ENCODE peak calls at places on chromosome 19, in eight cellular contexts. P, E, X, I, K, M, Q and W are unnamed samples.

GRCh38 chr19:19236173-19236572 is 24.4 kb downstream of the NCAN start:
- DNase-seq in E (no peak), I (no peak), Q (no peak), X (no peak), P (no peak), M (no peak), K (no peak), W (no peak)

GRCh38 chr19:7789447-7789846 is 26.4 kb downstream of the CLEC4M start:
- DNase-seq in X (no peak), K (no peak), P (no peak), M (no peak), I (peak), E (no peak), Q (no peak), W (no peak)

GRCh38 chr19:52248256-52248655 is 21.1 kb upstream of the ZNF766 start:
- DNase-seq in K (peak), M (no peak), P (peak), I (no peak), X (peak), E (peak), Q (peak), W (peak)

GRCh38 chr19:38685666-38686529 is 38.4 kb downstream of the ACTN4 start:
- DNase-seq in X (peak), Q (no peak), I (no peak), M (no peak), K (no peak), P (peak), E (peak), W (peak)

GRCh38 chr19:4326837-4327251 is 11.8 kb downstream of the STAP2 start:
- DNase-seq in K (no peak), Q (peak), P (no peak), X (no peak), E (no peak), I (no peak), M (no peak), W (no peak)

GRCh38 chr19:42114412-42114811 is 17.8 kb downstream of the POU2F2 start:
- DNase-seq in M (no peak), X (no peak), P (peak), Q (no peak), I (no peak), E (no peak), K (peak), W (no peak)

GRCh38 chr19:5369962-5370367 is 29.4 kb upstream of the PTPRS start:
- DNase-seq in P (peak), Q (no peak), M (no peak), K (no peak), X (no peak), I (peak), E (peak), W (peak)

GRCh38 chr19:43634877-43635560 is 4.6 kb downstream of the CADM4 start:
- DNase-seq in P (no peak), K (no peak), Q (peak), I (no peak), X (no peak), E (no peak), M (no peak), W (peak)

GRCh38 chr19:6519289-6519688 is 11.5 kb upstream of the TNFSF9 start:
- DNase-seq in K (no peak), X (peak), Q (no peak), I (no peak), P (no peak), E (peak), M (peak), W (peak)

GRCh38 chr19:56837492-56837891 is 3.0 kb downstream of the PEG3 start:
- DNase-seq in I (peak), K (no peak), E (peak), P (peak), M (no peak), X (no peak), Q (peak), W (peak)

GRCh38 chr19:33498391-33499000 is 23.1 kb downstream of the PEPD start:
- DNase-seq in X (no peak), E (no peak), M (no peak), K (no peak), I (no peak), Q (no peak), P (no peak), W (no peak)

GRCh38 chr19:47280183-47280797 is 5.6 kb downstream of the INAFM1 start:
- DNase-seq in I (no peak), X (no peak), M (no peak), Q (no peak), E (peak), P (peak), K (peak), W (peak)

GRCh38 chr19:17021793-17022590 is 4.6 kb downstream of the CPAMD8 start:
- DNase-seq in K (no peak), P (no peak), M (no peak), Q (no peak), X (peak), I (no peak), E (peak), W (peak)

GRCh38 chr19:29812881-29813275 is 1.1 kb downstream of the CCNE1 start:
- DNase-seq in E (no peak), K (no peak), I (no peak), M (no peak), Q (no peak), X (no peak), P (no peak), W (no peak)

GRCh38 chr19:29809795-29810503 is 1.8 kb upstream of the CCNE1 start:
- DNase-seq in E (no peak), Q (no peak), I (no peak), X (no peak), P (no peak), M (no peak), K (no peak), W (no peak)

GRCh38 chr19:29812080-29812880 is 489 bp downstream of the CCNE1 start:
- DNase-seq in P (peak), Q (peak), E (no peak), I (no peak), K (no peak), M (no peak), X (no peak), W (no peak)

GRCh38 chr19:29811125-29812079 is at the start of gene CCNE1:
- DNase-seq in K (peak), E (peak), P (peak), Q (peak), M (peak), I (peak), X (peak), W (peak)

DNA sequence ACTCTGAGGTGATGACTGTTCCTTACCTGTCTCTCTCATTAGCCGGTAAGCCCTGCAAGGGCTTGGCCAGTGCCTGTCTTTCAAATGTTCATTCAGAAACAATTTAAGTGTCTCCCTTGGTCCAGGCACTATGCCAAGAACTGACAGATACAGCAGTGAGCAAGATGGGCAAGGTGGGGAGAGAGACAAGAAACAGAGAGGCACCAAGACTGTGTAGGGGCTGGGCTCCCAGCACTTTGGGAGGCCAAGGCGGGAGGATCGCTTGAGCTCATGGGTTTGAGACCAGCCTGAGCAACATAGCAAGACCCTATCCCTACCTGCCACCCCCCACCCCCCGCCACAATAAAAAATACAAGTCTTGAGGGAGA is 1.3 kb upstream of the CCNE1 start:
- DNase-seq in K (no peak), M (no peak), X (peak), P (peak), E (peak), Q (peak), I (no peak), W (no peak)
- H3K4me3 ChIP-seq in K (no peak), M (no peak), X (no peak), P (no peak), E (no peak), Q (no peak), I (no peak), W (no peak)

DNA sequence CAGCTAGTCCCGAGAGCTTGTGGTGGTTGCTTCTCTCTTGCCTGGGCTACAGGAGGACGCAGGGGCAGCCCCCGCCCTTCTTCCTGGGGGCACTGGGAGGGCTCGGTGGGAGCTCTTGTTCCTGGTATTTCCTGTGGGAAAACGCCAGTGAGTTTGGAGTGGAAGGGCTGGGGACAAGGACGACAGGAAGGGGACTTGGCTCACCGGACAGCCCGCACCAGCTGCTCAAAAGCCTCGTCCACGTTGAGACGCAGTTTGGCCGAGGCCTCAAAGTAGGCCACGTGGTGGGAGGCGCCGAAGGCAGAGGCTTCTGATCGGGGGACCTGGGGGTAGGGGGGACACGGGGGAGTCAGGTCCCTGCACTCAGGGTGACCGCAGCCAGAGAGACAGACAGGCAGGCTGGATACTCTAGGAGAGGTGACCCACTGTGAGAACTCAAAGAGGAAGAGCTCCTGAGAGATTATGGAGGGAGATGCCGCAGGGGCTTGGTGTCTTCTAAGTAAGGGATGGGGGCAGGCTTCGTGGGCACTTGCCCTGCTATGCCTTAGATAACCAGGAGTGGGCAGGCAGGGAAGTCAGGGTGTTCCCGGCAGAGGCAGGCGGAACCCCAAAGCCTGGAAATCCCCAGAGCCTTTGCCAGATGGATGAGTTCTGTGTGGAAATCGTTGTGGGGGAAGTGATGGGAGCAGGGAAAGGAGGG is 4.3 kb downstream of the RRAS start:
- DNase-seq in P (peak), E (no peak), Q (no peak), K (no peak), I (no peak), X (peak), M (no peak), W (no peak)
- TF ChIP-seq CTCF in P (no peak), E (no peak), Q (no peak), K (no peak), I (no peak), X (peak), M (peak), W (peak)

GRCh38 chr19:48842744-48843162 is 6.5 kb upstream of the HSD17B14 start:
- DNase-seq in X (peak), K (peak), P (peak), E (peak), I (no peak), Q (peak), M (no peak), W (peak)

GRCh38 chr19:48837586-48838191 is 1.4 kb upstream of the HSD17B14 start:
- DNase-seq in E (no peak), X (no peak), M (no peak), K (no peak), Q (no peak), P (no peak), I (no peak), W (no peak)

GRCh38 chr19:48841571-48841970 is 5.3 kb upstream of the HSD17B14 start:
- DNase-seq in K (no peak), M (no peak), I (no peak), E (no peak), Q (no peak), P (no peak), X (no peak), W (no peak)

GRCh38 chr19:48844472-48844871 is 8.2 kb upstream of the HSD17B14 start:
- DNase-seq in P (no peak), I (no peak), X (peak), K (no peak), M (peak), Q (no peak), E (peak), W (peak)

DNA sequence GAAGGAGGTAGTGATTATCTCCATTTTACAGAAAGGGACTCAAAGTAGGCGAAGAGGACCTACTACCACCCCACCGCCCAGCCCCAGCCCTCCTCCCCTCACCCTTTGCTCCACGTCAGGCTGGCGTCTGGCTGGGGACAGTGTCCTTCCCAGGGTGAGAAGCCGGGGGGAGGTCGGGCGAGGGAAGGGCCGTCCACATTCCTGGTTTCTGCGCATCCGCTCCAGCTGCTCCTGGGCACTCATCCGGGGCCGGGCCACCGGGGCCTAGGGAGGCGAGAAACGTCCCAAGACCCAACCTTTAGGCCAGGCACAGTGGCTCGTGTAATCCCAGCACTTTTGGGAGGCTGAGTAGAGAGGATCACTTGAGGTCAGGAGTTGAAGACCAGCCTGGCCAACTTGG is 4.8 kb upstream of the HSD17B14 start:
- DNase-seq in Q (no peak), P (no peak), X (no peak), I (no peak), E (no peak), K (no peak), M (no peak), W (no peak)
- H3K4me3 ChIP-seq in Q (no peak), P (no peak), X (no peak), I (no peak), E (no peak), K (no peak), M (no peak), W (no peak)

DNA sequence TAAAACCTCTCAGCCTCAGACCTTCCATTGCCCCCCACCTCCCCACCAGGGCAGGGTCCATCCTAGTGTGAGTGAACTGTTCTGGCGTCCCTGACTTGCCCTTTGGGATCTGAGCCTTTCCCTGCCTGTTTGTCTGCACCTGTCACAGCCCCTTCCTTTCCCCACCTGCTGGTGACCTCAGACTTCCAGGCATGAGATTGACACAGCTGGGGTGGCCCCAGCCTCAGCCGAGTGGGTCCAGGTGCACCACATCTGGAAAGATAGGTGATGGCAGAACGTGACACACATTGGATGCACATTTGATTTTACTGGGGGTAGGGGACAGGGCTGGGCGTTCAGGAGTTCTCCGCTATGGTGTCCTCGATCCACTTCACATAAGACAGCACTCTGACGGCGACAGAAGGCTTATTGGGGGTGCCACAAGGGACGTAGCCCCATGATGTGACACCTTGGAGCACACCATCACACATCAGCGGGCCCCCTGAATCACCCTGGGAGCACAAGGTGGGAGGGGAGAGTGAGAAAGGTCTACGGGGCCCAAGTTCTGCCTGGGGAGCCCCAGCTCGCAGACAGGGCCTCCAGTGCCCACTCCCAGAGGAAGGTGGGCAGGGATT is 4.6 kb downstream of the KLK1 start:
- DNase-seq in K (peak), I (no peak), E (no peak), M (no peak), Q (no peak), P (no peak), X (no peak), W (no peak)
- TF ChIP-seq CTCF in K (no peak), I (no peak), E (no peak), M (no peak), Q (no peak), P (no peak), X (no peak), W (no peak)

GRCh38 chr19:40144151-40144550 is 47.1 kb upstream of the MAP3K10 start:
- DNase-seq in I (no peak), M (no peak), X (no peak), P (no peak), Q (no peak), K (no peak), E (no peak), W (no peak)
- H3K4me3 ChIP-seq in I (no peak), M (no peak), X (no peak), P (no peak), Q (no peak), K (no peak), E (no peak), W (no peak)

DNA sequence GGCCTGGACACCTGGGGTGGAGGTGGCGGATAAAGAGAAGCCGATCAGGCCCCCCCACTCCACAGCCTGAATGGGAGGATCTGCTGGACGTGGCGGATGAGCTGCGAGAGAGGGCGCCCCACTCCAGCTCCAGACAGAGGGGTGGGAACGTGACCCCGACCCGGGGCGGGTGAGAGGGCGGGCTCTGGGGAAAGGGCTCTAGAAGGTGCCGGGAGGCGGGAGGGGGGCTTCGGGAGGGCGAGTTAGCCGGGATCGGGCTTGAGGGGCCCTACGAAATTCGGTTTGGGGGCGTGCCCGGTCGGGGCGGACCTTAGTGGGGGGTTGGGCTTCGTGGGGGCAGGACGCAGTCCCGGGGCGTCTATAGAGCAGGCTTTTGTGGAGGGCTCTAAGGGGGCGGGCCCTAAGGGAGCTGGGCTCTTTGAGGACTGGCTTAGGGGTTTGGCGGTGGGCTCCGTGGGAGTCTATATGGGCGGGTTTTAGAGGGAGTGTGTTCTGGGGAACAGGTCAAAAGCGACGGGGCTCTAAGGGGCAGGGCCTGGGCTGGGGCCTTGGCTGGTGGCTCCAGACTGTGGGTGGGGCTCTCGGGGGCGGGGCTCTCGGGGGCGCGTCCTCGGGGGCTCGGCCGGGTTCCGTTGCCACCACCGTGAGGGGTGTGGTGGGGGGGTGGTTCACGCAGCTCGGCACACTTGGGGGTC is 4.1 kb upstream of the NANOS3 start:
- DNase-seq in X (no peak), K (no peak), I (no peak), P (peak), Q (no peak), M (no peak), E (no peak), W (no peak)
- TF ChIP-seq CTCF in X (no peak), K (peak), I (no peak), P (no peak), Q (no peak), M (peak), E (no peak), W (no peak)

GRCh38 chr19:616732-617526 is 16.4 kb downstream of the POLRMT start:
- DNase-seq in X (no peak), P (no peak), M (no peak), Q (no peak), E (no peak), K (no peak), I (no peak), W (no peak)

GRCh38 chr19:619286-620002 is 13.9 kb downstream of the POLRMT start:
- DNase-seq in K (no peak), I (no peak), X (no peak), E (no peak), P (no peak), M (no peak), Q (no peak), W (no peak)

GRCh38 chr19:618674-619285 is 14.6 kb downstream of the POLRMT start:
- DNase-seq in X (no peak), K (no peak), M (no peak), Q (no peak), I (no peak), P (no peak), E (no peak), W (no peak)

GRCh38 chr19:617551-618246 is 15.6 kb downstream of the POLRMT start:
- DNase-seq in M (no peak), P (no peak), K (no peak), Q (no peak), X (no peak), E (no peak), I (no peak), W (no peak)

GRCh38 chr19:618247-618619 is 15.1 kb downstream of the POLRMT start:
- DNase-seq in E (no peak), X (no peak), I (no peak), Q (no peak), M (no peak), P (no peak), K (no peak), W (no peak)
- H3K4me3 ChIP-seq in E (no peak), X (no peak), I (no peak), Q (no peak), M (no peak), P (no peak), K (no peak), W (no peak)

GRCh38 chr19:46077815-46078167 is 37.0 kb upstream of the IGFL4 start:
- DNase-seq in P (no peak), K (no peak), I (no peak), M (no peak), Q (no peak), E (no peak), X (no peak), W (no peak)

GRCh38 chr19:46076951-46077814 is 36.4 kb upstream of the IGFL4 start:
- DNase-seq in I (peak), X (peak), K (no peak), P (peak), M (no peak), E (peak), Q (no peak), W (peak)

GRCh38 chr19:46082728-46083050 is 41.8 kb downstream of the IGFL3 start:
- DNase-seq in P (no peak), M (no peak), E (peak), I (no peak), Q (no peak), X (no peak), K (no peak), W (no peak)

GRCh38 chr19:46081928-46082727 is 41.3 kb upstream of the IGFL4 start:
- DNase-seq in K (no peak), X (peak), M (no peak), I (no peak), Q (no peak), P (peak), E (peak), W (peak)

GRCh38 chr19:46080561-46080960 is 39.8 kb upstream of the IGFL4 start:
- DNase-seq in I (no peak), K (no peak), M (peak), X (peak), P (no peak), E (peak), Q (no peak), W (peak)
- TF ChIP-seq CTCF in I (no peak), K (no peak), M (no peak), X (no peak), P (no peak), E (no peak), Q (no peak), W (no peak)

GRCh38 chr19:34960103-34960805 is 3.8 kb downstream of the ZNF792 start:
- DNase-seq in Q (no peak), X (peak), P (no peak), M (peak), K (no peak), I (peak), E (peak), W (peak)

GRCh38 chr19:34962945-34963530 is 991 bp downstream of the ZNF792 start:
- DNase-seq in M (no peak), Q (no peak), K (no peak), X (peak), E (peak), I (peak), P (no peak), W (peak)

GRCh38 chr19:34962281-34962944 is 1.6 kb downstream of the ZNF792 start:
- DNase-seq in M (no peak), K (no peak), I (peak), Q (no peak), E (peak), X (peak), P (no peak), W (peak)

GRCh38 chr19:34960940-34961679 is 2.9 kb downstream of the ZNF792 start:
- DNase-seq in P (no peak), Q (no peak), I (peak), K (no peak), M (no peak), X (no peak), E (no peak), W (no peak)

GRCh38 chr19:34961775-34962174 is 2.3 kb downstream of the ZNF792 start:
- DNase-seq in K (no peak), X (no peak), I (peak), E (no peak), P (no peak), M (no peak), Q (no peak), W (no peak)
- H3K4me3 ChIP-seq in K (no peak), X (no peak), I (no peak), E (peak), P (no peak), M (no peak), Q (no peak), W (peak)